ENCODE peak calls at places on chromosomes 13 and 19, in six cellular contexts. W is heart left ventricle; A is right lobe of liver; M is right atrium auricular region; P is adrenal gland; E is CD8-positive, alpha-beta T cell. D is an unnamed sample. For H3K9me3, the result is how much of the 10 kb centered on the place peaks cover.

GRCh38 chr13:94860981-94861407 is 148.6 kb upstream of the SOX21 start:
- DNase-seq in E (no peak), P (peak), A (no peak), M (no peak), W (no peak), D (no peak)

GRCh38 chr13:107069107-107069776 is 501.3 kb upstream of the ARGLU1 start:
- DNase-seq in W (no peak), P (no peak), M (no peak), E (no peak), A (no peak), D (no peak)

GRCh38 chr19:43934055-43934984 is 762 bp downstream of the ZNF45 start:
- DNase-seq in A (no peak), P (no peak), W (no peak), M (no peak), E (no peak), D (no peak)

GRCh38 chr13:29577135-29578051 is 18.1 kb downstream of the SLC7A1 start:
- DNase-seq in M (no peak), W (peak), E (no peak), P (peak), A (no peak), D (no peak)

GRCh38 chr13:105139380-105140285 is 1395.8 kb downstream of the EFNB2 start:
- DNase-seq in M (peak), P (peak), A (peak), E (peak), W (peak), D (peak)

GRCh38 chr19:18274776-18275356 is 614 bp upstream of the IQCN start:
- DNase-seq in P (peak), W (peak), A (peak), M (peak), E (no peak), D (peak)

GRCh38 chr13:51803422-51804294 is at the start of gene DHRS12:
- DNase-seq in P (peak), M (peak), A (peak), W (peak), E (peak), D (peak)

GRCh38 chr13:92251815-92252214 is 853.4 kb downstream of the GPC5 start:
- DNase-seq in M (no peak), W (no peak), E (no peak), A (no peak), P (no peak), D (no peak)

GRCh38 chr19:42333975-42334696 is 8.7 kb downstream of the MEGF8 start:
- DNase-seq in M (no peak), P (peak), E (no peak), A (no peak), W (no peak), D (no peak)

GRCh38 chr19:48445256-48445605 is 552 bp upstream of the GRWD1 start:
- DNase-seq in W (no peak), E (no peak), A (no peak), M (peak), P (peak), D (peak)

GRCh38 chr19:782195-783043 is 14.8 kb upstream of the PTBP1 start:
- DNase-seq in W (no peak), M (no peak), E (no peak), A (no peak), P (no peak), D (peak)

GRCh38 chr19:6894313-6894712 is 6.9 kb downstream of the ADGRE1 start:
- DNase-seq in A (no peak), M (no peak), E (no peak), P (no peak), W (no peak), D (no peak)

GRCh38 chr13:91922969-91923592 is 524.7 kb downstream of the GPC5 start:
- DNase-seq in E (no peak), W (no peak), A (no peak), M (no peak), P (no peak), D (no peak)

GRCh38 chr13:101416181-101417042 is at the start of gene NALCN:
- DNase-seq in W (peak), E (no peak), M (no peak), P (peak), A (no peak), D (peak)

GRCh38 chr19:3140667-3141038 is 4.8 kb downstream of the GNA15 start:
- DNase-seq in W (no peak), A (no peak), P (no peak), M (no peak), E (no peak), D (no peak)

DNA sequence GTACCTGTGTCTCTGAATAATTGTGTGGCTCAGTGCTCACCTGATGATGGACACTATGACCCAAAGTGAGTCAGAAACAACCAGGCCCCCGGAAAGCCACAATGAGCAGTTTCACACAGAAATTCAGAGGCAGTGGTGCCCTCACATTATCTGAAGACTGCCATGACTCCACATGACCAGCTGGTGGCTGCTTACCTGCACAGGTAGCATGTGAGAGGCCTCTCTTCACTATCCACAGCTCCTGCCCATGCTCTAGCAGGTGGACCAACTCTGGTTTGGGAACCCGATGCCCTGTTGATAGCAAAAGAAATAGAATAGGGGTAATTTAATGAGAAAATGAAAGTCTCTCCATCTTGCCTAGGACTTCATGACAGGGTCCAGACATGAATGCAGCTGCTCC is 7.2 kb downstream of the ZNF550 start:
- DNase-seq in M (no peak), P (no peak), E (no peak), A (no peak), W (no peak), D (no peak)
- H3K9me3 ChIP-seq in M (under half), P (under half), E (under half), A (under half), W (under half), D (under half)

GRCh38 chr13:88411696-88412095 is 740.5 kb downstream of the SLITRK5 start:
- DNase-seq in M (no peak), W (no peak), P (no peak), A (no peak), E (no peak), D (no peak)
- H3K9me3 ChIP-seq in M (under half), W (under half), P (under half), A (under half), E (under half), D (under half)

GRCh38 chr19:51926426-51926783 is 867 bp upstream of the ZNF613 start:
- DNase-seq in P (no peak), A (no peak), W (no peak), E (no peak), M (no peak), D (no peak)
- H3K9me3 ChIP-seq in P (under half), A (under half), W (under half), E (under half), M (under half), D (under half)

DNA sequence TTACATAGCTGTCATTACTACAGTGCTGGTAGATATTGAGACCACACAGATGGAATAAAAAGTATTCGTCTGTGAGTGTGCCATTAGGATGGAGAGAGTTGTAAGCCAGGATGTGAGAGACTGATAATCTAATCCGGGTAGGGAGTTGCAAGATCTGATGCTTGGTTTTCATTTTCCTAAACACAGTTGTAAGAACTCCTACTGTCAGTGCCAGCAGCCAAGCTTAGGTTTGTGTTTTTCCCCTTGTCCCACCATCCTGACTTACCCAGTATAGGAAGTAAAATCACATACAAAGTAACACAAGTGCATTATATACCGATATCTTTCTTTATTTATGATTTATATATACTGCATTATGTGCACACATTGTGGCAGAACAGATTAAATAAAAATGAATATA is 726.4 kb upstream of the PCDH20 start:
- DNase-seq in E (no peak), P (no peak), W (no peak), A (no peak), M (no peak), D (no peak)
- H3K9me3 ChIP-seq in E (under half), P (under half), W (under half), A (under half), M (under half), D (under half)

DNA sequence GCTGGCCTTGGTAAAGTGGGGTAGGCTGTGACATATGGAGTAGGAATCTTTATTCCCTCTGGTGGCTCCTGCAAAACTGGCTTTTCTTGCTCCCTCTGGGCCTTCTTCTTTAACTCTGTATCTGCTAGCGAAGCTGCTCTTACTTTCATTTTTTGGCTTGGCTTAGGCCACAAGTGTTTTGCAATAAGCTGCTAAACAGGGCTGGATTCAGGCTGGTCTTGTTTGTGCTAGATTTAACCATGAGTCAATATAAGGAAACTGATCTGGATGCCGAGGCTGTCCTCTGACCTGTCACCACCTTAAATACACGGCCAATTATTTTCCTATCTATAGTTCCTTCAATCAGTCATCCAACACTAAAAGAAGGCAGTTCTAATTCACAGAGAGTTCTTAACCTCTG is 42.4 kb downstream of the ZNF493 start:
- DNase-seq in A (no peak), P (peak), E (no peak), W (no peak), M (no peak), D (no peak)
- H3K9me3 ChIP-seq in A (under half), P (under half), E (under half), W (under half), M (under half), D (under half)

GRCh38 chr19:9352505-9352904 is 10.3 kb upstream of the ZNF177 start:
- DNase-seq in A (no peak), M (no peak), P (no peak), W (no peak), E (no peak), D (no peak)
- H3K9me3 ChIP-seq in A (under half), M (under half), P (under half), W (half or more), E (under half), D (under half)

GRCh38 chr13:111947876-111948275 is 119.1 kb upstream of the SOX1 start:
- DNase-seq in E (no peak), A (no peak), M (no peak), P (no peak), W (no peak), D (no peak)

GRCh38 chr13:111948281-111948680 is 118.7 kb upstream of the SOX1 start:
- DNase-seq in M (peak), W (no peak), P (no peak), A (no peak), E (no peak), D (no peak)

GRCh38 chr13:111947026-111947810 is 119.7 kb upstream of the SOX1 start:
- DNase-seq in E (no peak), P (no peak), A (no peak), M (peak), W (no peak), D (no peak)

GRCh38 chr13:111949311-111949710 is 117.6 kb upstream of the SOX1 start:
- DNase-seq in E (no peak), A (no peak), M (no peak), P (no peak), W (no peak), D (no peak)

DNA sequence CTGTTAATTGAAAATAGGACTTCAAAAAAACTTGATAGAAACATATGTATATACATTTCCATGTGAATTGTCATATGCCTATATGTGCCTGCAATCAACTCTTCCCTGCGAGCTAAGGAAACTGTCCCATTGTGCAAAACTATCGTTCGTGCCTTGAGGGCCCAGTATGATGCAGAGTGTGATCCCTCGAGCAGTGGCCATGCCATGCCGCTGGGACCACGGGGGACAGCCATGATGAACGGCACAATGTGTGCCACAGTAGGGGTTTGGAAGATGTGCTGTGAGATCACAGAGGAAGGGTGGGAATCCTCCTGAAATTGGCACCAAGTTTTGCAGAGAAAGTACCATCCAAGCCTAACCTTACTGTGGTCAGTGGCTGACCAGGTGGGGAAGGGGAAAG is 118.1 kb upstream of the SOX1 start:
- DNase-seq in W (no peak), P (no peak), M (peak), A (no peak), E (no peak), D (no peak)
- H3K9me3 ChIP-seq in W (under half), P (under half), M (under half), A (under half), E (under half), D (under half)